ENCODE peak calls at places on chromosomes 12 and 14, in six cellular contexts. One of them, this sample, is unnamed.

GRCh38 chr14:88851587-88851986 is 27.1 kb downstream of the TTC8 start:
- DNase-seq in stomach: no peak
- DNase-seq in ovary: no peak
- DNase-seq in uterus: no peak
- DNase-seq in breast epithelium: no peak
- DNase-seq in testis: no peak
- DNase-seq in this sample: no peak

GRCh38 chr12:2794261-2794735 is 472 bp upstream of the FKBP4 start:
- DNase-seq in stomach: no peak
- DNase-seq in ovary: no peak
- DNase-seq in uterus: no peak
- DNase-seq in breast epithelium: peak
- DNase-seq in testis: peak
- DNase-seq in this sample: peak

GRCh38 chr12:69115955-69116354 is 123.4 kb upstream of the CPSF6 start:
- DNase-seq in stomach: no peak
- DNase-seq in ovary: no peak
- DNase-seq in uterus: no peak
- DNase-seq in breast epithelium: no peak
- DNase-seq in testis: no peak
- DNase-seq in this sample: no peak

GRCh38 chr12:13165578-13166120 is 30.9 kb upstream of the EMP1 start:
- DNase-seq in stomach: peak
- DNase-seq in ovary: peak
- DNase-seq in uterus: peak
- DNase-seq in breast epithelium: peak
- DNase-seq in testis: peak
- DNase-seq in this sample: peak

GRCh38 chr14:104224516-104225281 is 86.3 kb downstream of the KIF26A start:
- DNase-seq in stomach: no peak
- DNase-seq in ovary: peak
- DNase-seq in uterus: no peak
- DNase-seq in breast epithelium: no peak
- DNase-seq in testis: peak
- DNase-seq in this sample: no peak

GRCh38 chr12:117685115-117685926 is 283.5 kb downstream of the KSR2 start:
- DNase-seq in stomach: no peak
- DNase-seq in ovary: no peak
- DNase-seq in uterus: no peak
- DNase-seq in breast epithelium: no peak
- DNase-seq in testis: no peak
- DNase-seq in this sample: peak

GRCh38 chr14:84483072-84483410 is 1046.9 kb upstream of the FLRT2 start:
- DNase-seq in stomach: no peak
- DNase-seq in ovary: no peak
- DNase-seq in uterus: no peak
- DNase-seq in breast epithelium: no peak
- DNase-seq in testis: peak
- DNase-seq in this sample: no peak

GRCh38 chr12:38775457-38775856 is 129.9 kb downstream of the CPNE8 start:
- DNase-seq in stomach: no peak
- DNase-seq in ovary: no peak
- DNase-seq in uterus: no peak
- DNase-seq in breast epithelium: no peak
- DNase-seq in testis: no peak
- DNase-seq in this sample: no peak

GRCh38 chr12:25421651-25422150 is 131.4 kb downstream of the LMNTD1 start:
- DNase-seq in stomach: no peak
- DNase-seq in ovary: no peak
- DNase-seq in uterus: no peak
- DNase-seq in breast epithelium: no peak
- DNase-seq in testis: no peak
- DNase-seq in this sample: no peak

GRCh38 chr12:17108877-17109520 is 503.0 kb upstream of the LMO3 start:
- DNase-seq in stomach: no peak
- DNase-seq in ovary: no peak
- DNase-seq in uterus: no peak
- DNase-seq in breast epithelium: no peak
- DNase-seq in testis: no peak
- DNase-seq in this sample: no peak

GRCh38 chr12:75974323-75975273 is 57.0 kb downstream of the PHLDA1 start:
- DNase-seq in stomach: no peak
- DNase-seq in ovary: no peak
- DNase-seq in uterus: no peak
- DNase-seq in breast epithelium: no peak
- DNase-seq in testis: no peak
- DNase-seq in this sample: no peak

GRCh38 chr14:92408186-92408585 is 85.2 kb downstream of the SLC24A4 start:
- DNase-seq in stomach: no peak
- DNase-seq in ovary: no peak
- DNase-seq in uterus: no peak
- DNase-seq in breast epithelium: no peak
- DNase-seq in testis: no peak
- DNase-seq in this sample: no peak

GRCh38 chr14:93083898-93084297 is 31.8 kb downstream of the ITPK1 start:
- DNase-seq in stomach: no peak
- DNase-seq in ovary: no peak
- DNase-seq in uterus: no peak
- DNase-seq in breast epithelium: no peak
- DNase-seq in testis: no peak
- DNase-seq in this sample: peak

GRCh38 chr12:52127683-52128450 is 48.4 kb downstream of the SMIM41 start:
- DNase-seq in stomach: no peak
- DNase-seq in ovary: no peak
- DNase-seq in uterus: no peak
- DNase-seq in breast epithelium: peak
- DNase-seq in testis: no peak
- DNase-seq in this sample: no peak

GRCh38 chr12:99110866-99111265 is 465.8 kb downstream of the APAF1 start:
- DNase-seq in stomach: no peak
- DNase-seq in ovary: no peak
- DNase-seq in uterus: no peak
- DNase-seq in breast epithelium: no peak
- DNase-seq in testis: no peak
- DNase-seq in this sample: no peak

GRCh38 chr14:29536886-29537511 is 390.6 kb downstream of the PRKD1 start:
- DNase-seq in stomach: no peak
- DNase-seq in ovary: no peak
- DNase-seq in uterus: no peak
- DNase-seq in breast epithelium: no peak
- DNase-seq in testis: no peak
- DNase-seq in this sample: no peak

GRCh38 chr14:76484355-76484754 is 108.4 kb downstream of the ESRRB start:
- DNase-seq in stomach: no peak
- DNase-seq in ovary: no peak
- DNase-seq in uterus: no peak
- DNase-seq in breast epithelium: no peak
- DNase-seq in testis: no peak
- DNase-seq in this sample: no peak

GRCh38 chr12:53500776-53501614 is at the start of gene TARBP2:
- DNase-seq in stomach: peak
- DNase-seq in ovary: peak
- DNase-seq in uterus: peak
- DNase-seq in breast epithelium: peak
- DNase-seq in testis: peak
- DNase-seq in this sample: peak

GRCh38 chr12:53501615-53502181 is 615 bp downstream of the TARBP2 start:
- DNase-seq in stomach: no peak
- DNase-seq in ovary: peak
- DNase-seq in uterus: no peak
- DNase-seq in breast epithelium: no peak
- DNase-seq in testis: no peak
- DNase-seq in this sample: no peak

GRCh38 chr12:53502983-53503728 is 2.1 kb downstream of the TARBP2 start:
- DNase-seq in stomach: no peak
- DNase-seq in ovary: no peak
- DNase-seq in uterus: peak
- DNase-seq in breast epithelium: no peak
- DNase-seq in testis: no peak
- DNase-seq in this sample: no peak

GRCh38 chr12:53504004-53504920 is 3.0 kb downstream of the NPFF start:
- DNase-seq in stomach: no peak
- DNase-seq in ovary: no peak
- DNase-seq in uterus: no peak
- DNase-seq in breast epithelium: no peak
- DNase-seq in testis: no peak
- DNase-seq in this sample: no peak

DNA sequence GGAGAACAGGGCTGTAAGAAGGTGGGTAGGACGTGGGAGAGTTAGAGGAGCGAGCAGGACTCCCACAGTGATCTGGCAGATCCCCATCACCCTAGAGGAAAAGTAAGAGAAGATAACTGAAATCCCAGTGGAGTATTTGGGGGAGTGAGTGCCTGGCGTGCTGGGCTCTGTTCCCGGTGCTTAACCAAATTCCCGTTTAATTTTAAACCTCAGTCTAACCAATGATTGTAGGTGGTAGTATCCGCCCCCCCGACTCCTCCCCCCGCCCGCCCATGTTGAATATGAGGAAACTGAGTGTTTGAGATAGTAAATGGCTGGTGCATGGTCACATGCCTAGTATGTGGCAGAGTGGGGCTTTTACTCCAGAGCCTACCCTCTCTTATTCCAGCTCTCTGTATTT is 1.2 kb downstream of the TARBP2 start:
- DNase-seq in stomach: no peak
- DNase-seq in ovary: peak
- DNase-seq in uterus: peak
- DNase-seq in breast epithelium: no peak
- DNase-seq in testis: peak
- DNase-seq in this sample: no peak
- H3K4me3 ChIP-seq in stomach: peak
- H3K4me3 ChIP-seq in ovary: no peak
- H3K4me3 ChIP-seq in uterus: peak
- H3K4me3 ChIP-seq in breast epithelium: peak
- H3K4me3 ChIP-seq in testis: no peak
- H3K4me3 ChIP-seq in this sample: no peak

GRCh38 chr12:30795660-30796507 is 41.1 kb upstream of the CAPRIN2 start:
- DNase-seq in stomach: peak
- DNase-seq in ovary: peak
- DNase-seq in uterus: peak
- DNase-seq in breast epithelium: no peak
- DNase-seq in testis: peak
- DNase-seq in this sample: peak
- TF ChIP-seq CTCF in stomach: no peak
- TF ChIP-seq CTCF in ovary: no peak
- TF ChIP-seq CTCF in uterus: peak
- TF ChIP-seq CTCF in breast epithelium: no peak
- TF ChIP-seq CTCF in testis: no peak
- TF ChIP-seq CTCF in this sample: peak

DNA sequence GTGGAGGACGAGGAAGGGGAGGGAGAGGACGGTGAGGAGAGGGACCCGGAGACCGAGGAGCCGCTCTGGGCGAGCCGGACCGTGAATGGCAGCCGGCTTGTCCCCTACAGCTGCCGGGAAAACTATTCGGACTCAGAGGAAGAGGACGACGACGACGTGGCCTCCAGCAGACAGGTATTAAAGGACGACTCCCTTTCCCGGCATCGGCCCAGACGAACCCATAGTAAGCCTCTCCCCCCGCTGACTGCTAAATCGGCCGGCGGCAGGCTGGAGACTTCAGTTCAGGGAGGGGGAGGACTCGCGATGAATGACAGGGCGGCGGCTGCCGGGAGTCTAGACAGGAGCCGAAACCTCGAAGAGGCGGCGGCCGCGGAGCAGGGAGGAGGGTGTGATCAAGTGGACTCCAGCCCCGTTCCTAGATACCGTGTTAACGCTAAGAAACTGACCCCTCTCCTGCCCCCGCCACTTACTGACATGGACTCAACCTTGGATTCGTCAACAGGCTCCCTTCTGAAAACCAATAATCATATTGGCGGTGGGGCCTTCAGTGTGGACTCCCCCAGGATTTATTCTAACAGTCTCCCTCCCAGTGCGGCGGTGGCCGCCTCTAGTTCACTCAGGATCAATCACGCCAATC is 980 bp downstream of the LEMD3 start:
- DNase-seq in stomach: peak
- DNase-seq in ovary: peak
- DNase-seq in uterus: peak
- DNase-seq in breast epithelium: peak
- DNase-seq in testis: peak
- DNase-seq in this sample: peak
- TF ChIP-seq POLR2A in stomach: no peak
- TF ChIP-seq POLR2A in ovary: no peak
- TF ChIP-seq POLR2A in uterus: no peak
- TF ChIP-seq POLR2A in breast epithelium: no peak
- TF ChIP-seq POLR2A in testis: no peak
- TF ChIP-seq POLR2A in this sample: peak

GRCh38 chr12:9750276-9751203 is 10.2 kb downstream of the CD69 start:
- DNase-seq in stomach: no peak
- DNase-seq in ovary: peak
- DNase-seq in uterus: peak
- DNase-seq in breast epithelium: no peak
- DNase-seq in testis: peak
- DNase-seq in this sample: peak
- H3K4me3 ChIP-seq in stomach: peak
- H3K4me3 ChIP-seq in ovary: no peak
- H3K4me3 ChIP-seq in uterus: peak
- H3K4me3 ChIP-seq in breast epithelium: peak
- H3K4me3 ChIP-seq in testis: no peak
- H3K4me3 ChIP-seq in this sample: no peak

DNA sequence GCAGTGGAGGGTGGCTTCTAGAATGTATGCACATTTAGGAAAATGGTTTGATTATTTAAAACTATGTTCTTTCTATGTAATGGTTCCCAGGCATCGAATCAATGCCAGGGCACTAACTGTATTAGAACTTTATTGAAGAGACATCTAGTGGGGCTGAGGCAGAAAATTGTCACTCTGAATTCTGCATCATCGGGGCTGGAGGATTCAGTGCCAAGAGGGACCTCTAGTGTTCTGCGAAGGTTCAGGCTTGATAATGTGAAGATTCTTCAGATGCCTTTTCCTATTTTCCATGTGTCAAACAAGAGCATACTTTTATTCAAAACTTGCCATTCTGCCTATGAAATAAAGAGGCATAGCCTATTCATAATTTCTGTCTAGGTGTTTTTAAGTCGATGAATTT is 146.3 kb downstream of the CAND1 start:
- DNase-seq in stomach: no peak
- DNase-seq in ovary: no peak
- DNase-seq in uterus: no peak
- DNase-seq in breast epithelium: no peak
- DNase-seq in testis: peak
- DNase-seq in this sample: peak
- TF ChIP-seq CTCF in stomach: no peak
- TF ChIP-seq CTCF in ovary: no peak
- TF ChIP-seq CTCF in uterus: peak
- TF ChIP-seq CTCF in breast epithelium: no peak
- TF ChIP-seq CTCF in testis: peak
- TF ChIP-seq CTCF in this sample: peak